ENCODE peak calls at places on chromosomes 6 and 20, in seven cellular contexts. F, R, N, Y, B, J and E are unnamed samples.

GRCh38 chr6:108030223-108030622 is 44.3 kb downstream of the OSTM1 start:
- DNase-seq in F (no peak), R (no peak), N (no peak), Y (no peak), B (no peak), J (no peak), E (no peak)

GRCh38 chr20:1664911-1665310 is 7.3 kb upstream of the SIRPG start:
- DNase-seq in F (no peak), R (no peak), N (no peak), Y (no peak), B (no peak), J (no peak), E (no peak)

GRCh38 chr6:34338811-34339210 is 53.7 kb downstream of the NUDT3 start:
- DNase-seq in F (no peak), R (no peak), N (no peak), Y (no peak), B (no peak), J (no peak), E (no peak)

GRCh38 chr20:31740208-31740607 is 1.1 kb downstream of the TPX2 start:
- DNase-seq in F (no peak), R (peak), N (peak), Y (no peak), B (peak), J (no peak), E (no peak)

GRCh38 chr6:108587258-108588059 is 26.7 kb downstream of the FOXO3 start:
- DNase-seq in F (no peak), R (peak), N (no peak), Y (no peak), B (peak), J (no peak), E (no peak)

GRCh38 chr6:146339716-146340115 is 203.9 kb upstream of the RAB32 start:
- DNase-seq in F (no peak), R (no peak), N (no peak), Y (no peak), B (peak), J (no peak), E (peak)

GRCh38 chr20:37341632-37342031 is 4.3 kb upstream of the SRC start:
- DNase-seq in F (no peak), R (no peak), N (no peak), Y (no peak), B (no peak), J (no peak), E (no peak)

GRCh38 chr6:14177413-14178082 is 60.0 kb downstream of the CD83 start:
- DNase-seq in F (no peak), R (no peak), N (no peak), Y (no peak), B (no peak), J (no peak), E (no peak)

GRCh38 chr6:159969204-159969912 is 476 bp downstream of the IGF2R start:
- DNase-seq in F (no peak), R (peak), N (no peak), Y (no peak), B (no peak), J (peak), E (peak)

GRCh38 chr20:52852695-52853094 is 119.5 kb upstream of the TSHZ2 start:
- DNase-seq in F (no peak), R (no peak), N (no peak), Y (no peak), B (no peak), J (no peak), E (no peak)

GRCh38 chr20:46702447-46703203 is 6.8 kb upstream of the SLC2A10 start:
- DNase-seq in F (no peak), R (no peak), N (no peak), Y (no peak), B (no peak), J (no peak), E (no peak)

GRCh38 chr6:6556162-6556737 is 32.3 kb upstream of the LY86 start:
- DNase-seq in F (no peak), R (no peak), N (no peak), Y (no peak), B (no peak), J (no peak), E (no peak)

GRCh38 chr20:54133434-54134427 is 40.1 kb downstream of the CYP24A1 start:
- DNase-seq in F (no peak), R (peak), N (no peak), Y (no peak), B (peak), J (no peak), E (peak)

GRCh38 chr6:12962995-12963394 is 246.4 kb downstream of the PHACTR1 start:
- DNase-seq in F (no peak), R (peak), N (no peak), Y (no peak), B (no peak), J (no peak), E (no peak)

GRCh38 chr6:4804095-4804494 is 27.9 kb downstream of the CDYL start:
- DNase-seq in F (no peak), R (peak), N (no peak), Y (no peak), B (no peak), J (no peak), E (no peak)